ENCODE peak calls at places on chromosomes 5 and 9, in five cellular contexts. N is cardiac muscle cell, X is endothelial cell, I is epithelial cell of proximal tubule, A is HFFc6. Z is an unnamed sample.

GRCh38 chr5:69048233-69048632 is 45.6 kb upstream of the SLC30A5 start:
- DNase-seq in N (peak; percentile 4), X (no peak), I (no peak), A (peak; percentile 4), Z (no peak)

GRCh38 chr5:58259685-58260152 is 200.2 kb downstream of the PLK2 start:
- DNase-seq in N (peak; percentile 64), X (no peak), I (peak; percentile 98), A (peak; percentile 91), Z (no peak)

GRCh38 chr9:118529624-118530214 is 825.5 kb downstream of the TLR4 start:
- DNase-seq in N (no peak), X (no peak), I (no peak), A (no peak), Z (no peak)

GRCh38 chr9:114406441-114406840 is 18.7 kb upstream of the AKNA start:
- DNase-seq in N (no peak), X (no peak), I (no peak), A (no peak), Z (no peak)

GRCh38 chr9:133727876-133728441 is 10.2 kb downstream of the SARDH start:
- DNase-seq in N (no peak), X (no peak), I (no peak), A (no peak), Z (no peak)

GRCh38 chr5:93604119-93604963 is 21.3 kb downstream of the NR2F1 start:
- DNase-seq in N (peak; percentile 53), X (no peak), I (no peak), A (no peak), Z (no peak)

GRCh38 chr9:91732187-91733005 is 217.6 kb downstream of the ROR2 start:
- DNase-seq in N (no peak), X (no peak), I (no peak), A (no peak), Z (no peak)

GRCh38 chr5:180640765-180641565 is 8.4 kb downstream of the FLT4 start:
- DNase-seq in N (no peak), X (no peak), I (no peak), A (no peak), Z (no peak)

GRCh38 chr9:78044189-78044588 is 12.6 kb upstream of the GNAQ start:
- DNase-seq in N (no peak), X (no peak), I (no peak), A (no peak), Z (no peak)

GRCh38 chr5:139971202-139971725 is 71.8 kb downstream of the NRG2 start:
- DNase-seq in N (no peak), X (no peak), I (no peak), A (no peak), Z (no peak)

GRCh38 chr9:84513473-84513872 is 156.1 kb upstream of the NTRK2 start:
- DNase-seq in N (no peak), X (no peak), I (peak; percentile 84), A (no peak), Z (no peak)

GRCh38 chr9:115941561-115942315 is 211.9 kb upstream of the PAPPA start:
- DNase-seq in N (peak; percentile 48), X (no peak), I (peak; percentile 18), A (no peak), Z (no peak)

GRCh38 chr5:91408710-91409109 is 25.6 kb upstream of the ARRDC3 start:
- DNase-seq in N (no peak), X (no peak), I (no peak), A (no peak), Z (no peak)

GRCh38 chr5:143362828-143363227 is 40.7 kb downstream of the NR3C1 start:
- DNase-seq in N (no peak), X (no peak), I (no peak), A (no peak), Z (no peak)

GRCh38 chr5:80466669-80467485 is 21.0 kb upstream of the FAM151B start:
- DNase-seq in N (peak; percentile 83), X (no peak), I (no peak), A (peak; percentile 41), Z (no peak)

GRCh38 chr5:65553941-65554340 is 9.0 kb downstream of the CENPK start:
- DNase-seq in N (no peak), X (no peak), I (no peak), A (no peak), Z (no peak)

GRCh38 chr5:174409070-174409469 is 315.3 kb upstream of the MSX2 start:
- DNase-seq in N (no peak), X (no peak), I (no peak), A (no peak), Z (no peak)

GRCh38 chr5:116815081-116815480 is 240.5 kb upstream of the SEMA6A start:
- DNase-seq in N (no peak), X (no peak), I (no peak), A (no peak), Z (no peak)

GRCh38 chr9:14813336-14814020 is 90.9 kb upstream of the CER1 start:
- DNase-seq in N (peak; percentile 13), X (no peak), I (no peak), A (no peak), Z (no peak)

GRCh38 chr5:155728146-155728856 is 598.7 kb upstream of the SGCD start:
- DNase-seq in N (peak; percentile 50), X (peak; percentile 65), I (no peak), A (no peak), Z (peak; percentile 41)

GRCh38 chr5:119274767-119275130 is 81.1 kb upstream of the TNFAIP8 start:
- DNase-seq in N (peak; percentile 62), X (no peak), I (no peak), A (peak; percentile 65), Z (no peak)

GRCh38 chr9:128420651-128421473 is at the start of gene CERCAM:
- DNase-seq in N (peak; percentile 59), X (peak; percentile 61), I (no peak), A (no peak), Z (peak; percentile 60)

GRCh38 chr9:6109986-6110385 is 94.6 kb upstream of the RANBP6 start:
- DNase-seq in N (no peak), X (no peak), I (no peak), A (no peak), Z (no peak)

GRCh38 chr9:114856210-114856941 is 50.5 kb upstream of the TNFSF15 start:
- DNase-seq in N (peak; percentile 38), X (no peak), I (no peak), A (peak; percentile 81), Z (no peak)

GRCh38 chr5:44605926-44606325 is 202.8 kb upstream of the MRPS30 start:
- DNase-seq in N (no peak), X (no peak), I (no peak), A (no peak), Z (no peak)

GRCh38 chr9:15837079-15837679 is 284.3 kb downstream of the CCDC171 start:
- DNase-seq in N (peak; percentile 78), X (peak; percentile 49), I (peak; percentile 15), A (peak; percentile 57), Z (peak; percentile 66)

GRCh38 chr9:129177443-129177790 is 644 bp downstream of the IER5L start:
- DNase-seq in N (no peak), X (peak; percentile 44), I (no peak), A (peak; percentile 14), Z (no peak)

GRCh38 chr5:1431896-1432295 is 13.3 kb downstream of the SLC6A3 start:
- DNase-seq in N (no peak), X (no peak), I (no peak), A (no peak), Z (no peak)

GRCh38 chr5:115571441-115571878 is 26.9 kb upstream of the FEM1C start:
- DNase-seq in N (peak; percentile 54), X (no peak), I (no peak), A (no peak), Z (no peak)

GRCh38 chr9:89079421-89079820 is 88.2 kb downstream of the S1PR3 start:
- DNase-seq in N (peak; percentile 46), X (no peak), I (no peak), A (no peak), Z (no peak)

GRCh38 chr5:157730900-157731271 is 334 bp upstream of the THG1L start:
- DNase-seq in N (no peak), X (no peak), I (no peak), A (no peak), Z (no peak)

GRCh38 chr5:166505086-166505485 is 1786.4 kb upstream of the WWC1 start:
- DNase-seq in N (no peak), X (no peak), I (no peak), A (no peak), Z (no peak)

GRCh38 chr9:30574355-30575151 is 1809.9 kb upstream of the ACO1 start:
- DNase-seq in N (no peak), X (no peak), I (no peak), A (no peak), Z (no peak)

GRCh38 chr5:35285011-35285410 is 54.7 kb upstream of the PRLR start:
- DNase-seq in N (peak; percentile 2), X (no peak), I (no peak), A (peak; percentile 1), Z (no peak)

GRCh38 chr5:36156124-36156601 is 4.3 kb downstream of the SKP2 start:
- DNase-seq in N (peak; percentile 45), X (no peak), I (no peak), A (peak; percentile 70), Z (no peak)

GRCh38 chr9:127525426-127526188 is 74.3 kb downstream of the LRSAM1 start:
- DNase-seq in N (peak; percentile 61), X (no peak), I (no peak), A (peak; percentile 72), Z (no peak)

GRCh38 chr5:137751869-137752491 is 2.2 kb downstream of the HNRNPA0 start:
- DNase-seq in N (peak; percentile 90), X (peak; percentile 15), I (no peak), A (peak; percentile 65), Z (no peak)
- TF ChIP-seq CTCF in N (peak; percentile 86), X (peak; percentile 66), I (peak; percentile 84), A (peak; percentile 87), Z (peak; percentile 89)

GRCh38 chr9:16866542-16866941 is 3.9 kb downstream of the BNC2 start:
- DNase-seq in N (peak; percentile 49), X (no peak), I (no peak), A (no peak), Z (no peak)
- TF ChIP-seq CTCF in N (no peak), X (no peak), I (peak; percentile 10), A (peak; percentile 7), Z (no peak)

DNA sequence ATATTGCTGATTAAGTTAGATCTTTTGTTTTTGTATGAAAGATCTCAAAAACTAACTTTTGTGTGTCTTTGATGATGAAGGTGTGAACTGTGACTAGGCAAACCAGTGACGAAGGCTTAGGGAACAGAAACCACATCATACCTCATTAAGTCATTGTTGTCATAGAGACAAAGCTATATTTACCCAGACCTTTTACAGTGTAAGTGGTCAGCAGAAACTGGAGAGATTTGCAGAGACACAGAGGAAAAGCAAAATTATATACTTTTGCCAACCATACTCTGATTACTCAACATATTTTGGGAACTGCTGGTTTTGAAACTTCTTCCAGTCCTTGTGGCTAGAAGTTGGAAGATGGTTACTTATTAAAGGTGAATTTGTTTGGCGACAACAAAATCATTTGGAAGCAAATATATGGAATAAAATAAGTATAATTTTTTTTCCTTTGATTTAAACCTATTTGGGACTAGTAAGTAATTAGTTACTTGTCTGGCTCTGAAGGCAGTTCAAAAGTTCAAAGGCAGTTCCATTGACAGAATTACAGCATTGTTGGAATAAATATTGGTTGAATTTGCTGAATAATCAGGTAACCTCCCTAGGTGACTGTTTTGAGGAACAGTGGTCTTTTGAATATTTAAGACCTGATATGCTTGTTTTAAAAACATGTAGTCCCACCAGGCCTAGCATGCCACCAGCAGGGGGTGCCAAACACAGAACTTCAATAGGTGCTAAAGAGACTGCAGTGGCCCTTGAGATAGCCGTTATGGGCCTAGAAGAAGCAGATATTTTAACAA is 103.8 kb downstream of the RPS23 start:
- DNase-seq in N (peak; percentile 79), X (peak; percentile 82), I (no peak), A (peak; percentile 72), Z (peak; percentile 54)
- TF ChIP-seq CTCF in N (peak; percentile 72), X (peak; percentile 90), I (peak; percentile 94), A (peak; percentile 91), Z (peak; percentile 75)

GRCh38 chr5:176386491-176386890 is 1.9 kb downstream of the NOP16 start:
- DNase-seq in N (no peak), X (no peak), I (no peak), A (no peak), Z (no peak)
- TF ChIP-seq CTCF in N (no peak), X (no peak), I (no peak), A (no peak), Z (no peak)